ENCODE peak calls at places on chromosomes 11 and 22, in nine cellular contexts. N is CD4-positive, alpha-beta T cell; X is RWPE2; K is PC-3; V is central memory CD8-positive, alpha-beta T cell; J is activated naive CD4-positive, alpha-beta T cell treated with anti-CD3 and anti-CD28 coated beads, Interleukin-2, amount 50 U/mL, for 72 hours; C is heart left ventricle; G is HCT116; E is right cardiac atrium. H is an unnamed sample.

GRCh38 chr11:119625206-119625988 is 103.6 kb downstream of the NECTIN1 start:
- ATAC-seq in E (peak; percentile 63), V (no peak), K (no peak), N (no peak), X (no peak), J (no peak), C (no peak), G (no peak), H (no peak)

GRCh38 chr11:117205211-117205818 is 6.1 kb downstream of the TAGLN start:
- ATAC-seq in C (no peak), X (no peak), E (no peak), G (no peak), N (no peak), V (no peak), J (no peak), K (no peak), H (no peak)

GRCh38 chr11:18050853-18051252 is 4.8 kb upstream of the TPH1 start:
- ATAC-seq in N (no peak), V (no peak), X (no peak), J (no peak), C (no peak), G (no peak), E (no peak), K (no peak), H (no peak)

GRCh38 chr22:23237201-23237798 is 57.0 kb downstream of the BCR start:
- ATAC-seq in C (peak; percentile 56), N (no peak), E (peak; percentile 70), V (no peak), X (no peak), G (no peak), K (no peak), J (no peak), H (no peak)

GRCh38 chr22:50416996-50417395 is 57.8 kb downstream of the SBF1 start:
- ATAC-seq in C (no peak), N (no peak), J (no peak), X (no peak), E (no peak), V (no peak), G (no peak), K (no peak), H (no peak)

GRCh38 chr11:24155792-24156191 is 341.1 kb upstream of the LUZP2 start:
- ATAC-seq in N (no peak), C (no peak), V (no peak), J (no peak), G (no peak), X (no peak), K (no peak), E (no peak), H (no peak)

GRCh38 chr11:18012314-18012905 is 437 bp downstream of the SERGEF start:
- ATAC-seq in V (peak; percentile 0), K (peak; percentile 25), N (no peak), J (peak; percentile 1), X (peak; percentile 13), E (peak; percentile 31), G (peak; percentile 4), C (peak; percentile 1), H (peak; percentile 3)

GRCh38 chr11:14751975-14752407 is 108.4 kb downstream of the PDE3B start:
- ATAC-seq in J (peak; percentile 87), G (no peak), V (no peak), K (no peak), X (no peak), E (no peak), N (no peak), C (no peak), H (peak; percentile 88)

GRCh38 chr11:124600924-124601323 is 10.3 kb upstream of the PANX3 start:
- ATAC-seq in K (no peak), X (no peak), G (no peak), E (no peak), C (no peak), N (no peak), V (no peak), J (no peak), H (no peak)

GRCh38 chr11:93741882-93742226 is 382 bp downstream of the C11orf54 start:
- ATAC-seq in K (peak; percentile 52), C (peak; percentile 28), X (peak; percentile 18), G (peak; percentile 52), V (peak; percentile 1), E (peak; percentile 39), N (peak; percentile 22), J (peak; percentile 38), H (peak; percentile 16)

GRCh38 chr22:46732041-46732379 is 6.0 kb downstream of the CERK start:
- ATAC-seq in E (no peak), J (no peak), N (no peak), X (no peak), V (no peak), K (no peak), G (peak; percentile 15), C (no peak), H (no peak)

GRCh38 chr11:6351782-6352181 is 31.5 kb upstream of the CAVIN3 start:
- ATAC-seq in J (peak; percentile 86), G (no peak), E (no peak), N (no peak), C (no peak), V (no peak), X (no peak), K (no peak), H (peak; percentile 97)

GRCh38 chr22:29016067-29016938 is 45.3 kb downstream of the C22orf31 start:
- ATAC-seq in C (no peak), V (peak; percentile 3), K (no peak), J (no peak), G (no peak), X (no peak), E (no peak), N (no peak), H (no peak)

GRCh38 chr11:121696177-121696863 is 243.6 kb upstream of the SORL1-AS1 start:
- ATAC-seq in V (no peak), J (no peak), N (no peak), C (peak; percentile 78), X (no peak), E (peak; percentile 67), G (no peak), K (no peak), H (no peak)

GRCh38 chr11:78526497-78527146 is 48.0 kb downstream of the NARS2 start:
- ATAC-seq in C (no peak), G (no peak), N (no peak), E (no peak), K (no peak), V (no peak), J (no peak), X (no peak), H (no peak)

GRCh38 chr11:78415338-78415737 is 2.3 kb downstream of the GAB2 start:
- ATAC-seq in K (no peak), N (no peak), C (no peak), J (no peak), G (no peak), X (no peak), E (no peak), V (no peak), H (no peak)

GRCh38 chr11:114650661-114651060 is 27.7 kb upstream of the NXPE2 start:
- ATAC-seq in G (no peak), K (no peak), E (no peak), V (no peak), C (no peak), N (no peak), X (no peak), J (no peak), H (no peak)

GRCh38 chr11:767238-767637 is 10.0 kb downstream of the GATD1 start:
- ATAC-seq in X (no peak), V (no peak), N (no peak), G (no peak), C (no peak), K (no peak), E (no peak), J (no peak), H (no peak)

GRCh38 chr11:19633276-19633675 is 79.4 kb upstream of the NAV2 start:
- ATAC-seq in G (no peak), V (no peak), E (peak; percentile 80), N (no peak), X (no peak), J (no peak), K (no peak), C (peak; percentile 7), H (no peak)

GRCh38 chr11:27861706-27862430 is 161.6 kb upstream of the BDNF start:
- ATAC-seq in X (peak; percentile 99), N (no peak), K (peak; percentile 97), C (no peak), V (no peak), G (peak; percentile 49), J (no peak), E (peak; percentile 87), H (no peak)

GRCh38 chr11:111366560-111367410 is 12.3 kb downstream of the POU2AF1 start:
- ATAC-seq in K (no peak), E (no peak), X (no peak), N (no peak), C (no peak), V (no peak), J (no peak), G (no peak), H (no peak)

GRCh38 chr22:20591660-20592310 is 84.4 kb downstream of the MED15 start:
- ATAC-seq in G (peak; percentile 79), K (no peak), E (no peak), J (no peak), C (no peak), V (no peak), N (no peak), X (no peak), H (no peak)